ENCODE peak calls at places on chromosomes 12 and 14, in four cellular contexts. J is mesendoderm; U is amygdala; T is CD4-positive, alpha-beta T cell. S is an unnamed sample.

GRCh38 chr12:99553461-99553860 is 94.1 kb upstream of the GARIN6 start:
- DNase-seq in J (no peak), U (no peak), T (no peak), S (no peak)

GRCh38 chr12:12272869-12273268 is 6.0 kb upstream of the LRP6 start:
- DNase-seq in J (peak; percentile 55), U (no peak), T (no peak), S (peak; percentile 7)

GRCh38 chr14:45212231-45212630 is 40.8 kb downstream of the MIS18BP1 start:
- DNase-seq in J (peak; percentile 81), U (no peak), T (no peak), S (no peak)

GRCh38 chr14:76763362-76764041 is 2.2 kb downstream of the VASH1 start:
- DNase-seq in J (no peak), U (no peak), T (no peak), S (no peak)

GRCh38 chr14:75254381-75254821 is 24.2 kb upstream of the FOS start:
- DNase-seq in J (no peak), U (no peak), T (no peak), S (no peak)

GRCh38 chr12:109276160-109276559 is 32.9 kb downstream of the FOXN4 start:
- DNase-seq in J (no peak), U (no peak), T (no peak), S (no peak)

GRCh38 chr12:65822732-65823480 is 1.4 kb upstream of the HMGA2 start:
- DNase-seq in J (peak; percentile 96), U (no peak), T (no peak), S (no peak)

GRCh38 chr14:95683793-95684192 is 2.4 kb upstream of the TCL1B start:
- DNase-seq in J (peak; percentile 82), U (no peak), T (no peak), S (peak; percentile 17)

GRCh38 chr14:38505221-38506095 is 249.6 kb upstream of the CLEC14A start:
- DNase-seq in J (no peak), U (no peak), T (no peak), S (no peak)

GRCh38 chr12:92080390-92081285 is 65.0 kb downstream of the BTG1 start:
- DNase-seq in J (peak; percentile 85), U (no peak), T (no peak), S (peak; percentile 83)

GRCh38 chr12:88570103-88570502 is 10.2 kb downstream of the KITLG start:
- DNase-seq in J (peak; percentile 57), U (no peak), T (no peak), S (peak; percentile 36)

GRCh38 chr14:100872241-100872640 is 31.3 kb downstream of the RTL1 start:
- DNase-seq in J (no peak), U (no peak), T (no peak), S (no peak)

GRCh38 chr14:29892327-29892726 is 35.3 kb downstream of the PRKD1 start:
- DNase-seq in J (no peak), U (no peak), T (no peak), S (no peak)

S was measured in HT1080.